ENCODE peak calls at places on chromosome 18, in nine cellular contexts. One of them, this sample, is unnamed.

GRCh38 chr18:57805117-57805516 is 2.0 kb upstream of the ATP8B1 start:
- DNase-seq in NCI-H1930: no peak
- DNase-seq in HT1080: no peak
- DNase-seq in body of pancreas: no peak
- DNase-seq in stimulated activated CD4-positive, alpha-beta T cell treated with anti-CD3 and anti-CD28 coated beads, Interleukin-1b, Interleukin-23, amount 100 ng/mL, for 24 hours: no peak
- DNase-seq in uterus: no peak
- DNase-seq in activated T-helper 1 cell treated with Interleukin-2 at 50 U/mL for 16 hours: no peak
- DNase-seq in Caki2: no peak
- DNase-seq in GM23248: no peak
- DNase-seq in this sample: no peak

GRCh38 chr18:51361130-51361860 is 163.8 kb upstream of the MEX3C start:
- DNase-seq in NCI-H1930: no peak
- DNase-seq in HT1080: peak
- DNase-seq in body of pancreas: no peak
- DNase-seq in stimulated activated CD4-positive, alpha-beta T cell treated with anti-CD3 and anti-CD28 coated beads, Interleukin-1b, Interleukin-23, amount 100 ng/mL, for 24 hours: no peak
- DNase-seq in uterus: no peak
- DNase-seq in activated T-helper 1 cell treated with Interleukin-2 at 50 U/mL for 16 hours: no peak
- DNase-seq in Caki2: peak
- DNase-seq in GM23248: no peak
- DNase-seq in this sample: no peak

GRCh38 chr18:74803769-74804168 is 206.1 kb downstream of the ZNF407 start:
- DNase-seq in NCI-H1930: no peak
- DNase-seq in HT1080: no peak
- DNase-seq in body of pancreas: peak
- DNase-seq in stimulated activated CD4-positive, alpha-beta T cell treated with anti-CD3 and anti-CD28 coated beads, Interleukin-1b, Interleukin-23, amount 100 ng/mL, for 24 hours: no peak
- DNase-seq in uterus: peak
- DNase-seq in activated T-helper 1 cell treated with Interleukin-2 at 50 U/mL for 16 hours: no peak
- DNase-seq in Caki2: no peak
- DNase-seq in GM23248: no peak
- DNase-seq in this sample: no peak

GRCh38 chr18:32261003-32261402 is 71.2 kb downstream of the MEP1B start:
- DNase-seq in NCI-H1930: no peak
- DNase-seq in HT1080: no peak
- DNase-seq in body of pancreas: no peak
- DNase-seq in stimulated activated CD4-positive, alpha-beta T cell treated with anti-CD3 and anti-CD28 coated beads, Interleukin-1b, Interleukin-23, amount 100 ng/mL, for 24 hours: no peak
- DNase-seq in uterus: no peak
- DNase-seq in activated T-helper 1 cell treated with Interleukin-2 at 50 U/mL for 16 hours: no peak
- DNase-seq in Caki2: no peak
- DNase-seq in GM23248: no peak
- DNase-seq in this sample: no peak

GRCh38 chr18:61336766-61337165 is 3.5 kb downstream of the CDH20 start:
- DNase-seq in NCI-H1930: no peak
- DNase-seq in HT1080: no peak
- DNase-seq in body of pancreas: no peak
- DNase-seq in stimulated activated CD4-positive, alpha-beta T cell treated with anti-CD3 and anti-CD28 coated beads, Interleukin-1b, Interleukin-23, amount 100 ng/mL, for 24 hours: no peak
- DNase-seq in uterus: no peak
- DNase-seq in activated T-helper 1 cell treated with Interleukin-2 at 50 U/mL for 16 hours: no peak
- DNase-seq in Caki2: no peak
- DNase-seq in GM23248: no peak
- DNase-seq in this sample: no peak

GRCh38 chr18:12287684-12288405 is 20.2 kb upstream of the TUBB6 start:
- DNase-seq in NCI-H1930: no peak
- DNase-seq in HT1080: no peak
- DNase-seq in body of pancreas: peak
- DNase-seq in stimulated activated CD4-positive, alpha-beta T cell treated with anti-CD3 and anti-CD28 coated beads, Interleukin-1b, Interleukin-23, amount 100 ng/mL, for 24 hours: no peak
- DNase-seq in uterus: peak
- DNase-seq in activated T-helper 1 cell treated with Interleukin-2 at 50 U/mL for 16 hours: no peak
- DNase-seq in Caki2: peak
- DNase-seq in GM23248: peak
- DNase-seq in this sample: no peak

GRCh38 chr18:46320297-46320696 is 216.1 kb downstream of the HAUS1 start:
- DNase-seq in NCI-H1930: no peak
- DNase-seq in HT1080: no peak
- DNase-seq in body of pancreas: no peak
- DNase-seq in stimulated activated CD4-positive, alpha-beta T cell treated with anti-CD3 and anti-CD28 coated beads, Interleukin-1b, Interleukin-23, amount 100 ng/mL, for 24 hours: no peak
- DNase-seq in uterus: no peak
- DNase-seq in activated T-helper 1 cell treated with Interleukin-2 at 50 U/mL for 16 hours: no peak
- DNase-seq in Caki2: no peak
- DNase-seq in GM23248: no peak
- DNase-seq in this sample: no peak

GRCh38 chr18:27378396-27379094 is 193.4 kb upstream of the CHST9 start:
- DNase-seq in NCI-H1930: no peak
- DNase-seq in HT1080: peak
- DNase-seq in body of pancreas: peak
- DNase-seq in stimulated activated CD4-positive, alpha-beta T cell treated with anti-CD3 and anti-CD28 coated beads, Interleukin-1b, Interleukin-23, amount 100 ng/mL, for 24 hours: no peak
- DNase-seq in uterus: no peak
- DNase-seq in activated T-helper 1 cell treated with Interleukin-2 at 50 U/mL for 16 hours: no peak
- DNase-seq in Caki2: peak
- DNase-seq in GM23248: peak
- DNase-seq in this sample: no peak

GRCh38 chr18:64807560-64807959 is 658.7 kb upstream of the LINC00305 start:
- DNase-seq in NCI-H1930: peak
- DNase-seq in HT1080: peak
- DNase-seq in body of pancreas: no peak
- DNase-seq in stimulated activated CD4-positive, alpha-beta T cell treated with anti-CD3 and anti-CD28 coated beads, Interleukin-1b, Interleukin-23, amount 100 ng/mL, for 24 hours: no peak
- DNase-seq in uterus: no peak
- DNase-seq in activated T-helper 1 cell treated with Interleukin-2 at 50 U/mL for 16 hours: no peak
- DNase-seq in Caki2: no peak
- DNase-seq in GM23248: no peak
- DNase-seq in this sample: no peak

GRCh38 chr18:75823376-75823950 is 396.0 kb upstream of the SMIM21 start:
- DNase-seq in NCI-H1930: no peak
- DNase-seq in HT1080: no peak
- DNase-seq in body of pancreas: no peak
- DNase-seq in stimulated activated CD4-positive, alpha-beta T cell treated with anti-CD3 and anti-CD28 coated beads, Interleukin-1b, Interleukin-23, amount 100 ng/mL, for 24 hours: no peak
- DNase-seq in uterus: no peak
- DNase-seq in activated T-helper 1 cell treated with Interleukin-2 at 50 U/mL for 16 hours: no peak
- DNase-seq in Caki2: no peak
- DNase-seq in GM23248: no peak
- DNase-seq in this sample: no peak

GRCh38 chr18:4285525-4285924 is 169.6 kb downstream of the DLGAP1 start:
- DNase-seq in NCI-H1930: no peak
- DNase-seq in HT1080: no peak
- DNase-seq in body of pancreas: no peak
- DNase-seq in stimulated activated CD4-positive, alpha-beta T cell treated with anti-CD3 and anti-CD28 coated beads, Interleukin-1b, Interleukin-23, amount 100 ng/mL, for 24 hours: no peak
- DNase-seq in uterus: no peak
- DNase-seq in activated T-helper 1 cell treated with Interleukin-2 at 50 U/mL for 16 hours: no peak
- DNase-seq in Caki2: no peak
- DNase-seq in GM23248: no peak
- DNase-seq in this sample: no peak